ENCODE peak calls at places on chromosomes 3 and 15, in eight cellular contexts. I, A, W, U, B, Z, S and V are unnamed samples.

GRCh38 chr15:62344806-62345539 is 179.9 kb upstream of the C2CD4B start:
- DNase-seq in I (peak), A (peak), W (peak), U (peak), B (peak), Z (peak), S (peak), V (peak)

GRCh38 chr15:92745845-92746271 is 90.3 kb upstream of the FAM174B start:
- DNase-seq in I (no peak), A (no peak), W (no peak), U (no peak), B (no peak), Z (no peak), S (no peak), V (no peak)

GRCh38 chr15:57403532-57403931 is 27.2 kb downstream of the CGNL1 start:
- DNase-seq in I (no peak), A (peak), W (no peak), U (no peak), B (no peak), Z (no peak), S (no peak), V (no peak)

GRCh38 chr15:38890194-38890593 is 325.6 kb upstream of the RASGRP1 start:
- DNase-seq in I (no peak), A (no peak), W (no peak), U (no peak), B (no peak), Z (no peak), S (no peak), V (no peak)

GRCh38 chr15:44666208-44667038 is 3.0 kb upstream of the SPG11 start:
- DNase-seq in I (no peak), A (no peak), W (peak), U (no peak), B (no peak), Z (no peak), S (no peak), V (no peak)

GRCh38 chr15:66195621-66196230 is 57.8 kb downstream of the MEGF11 start:
- DNase-seq in I (no peak), A (no peak), W (no peak), U (no peak), B (no peak), Z (no peak), S (no peak), V (no peak)

GRCh38 chr3:144241381-144241780 is 269.8 kb downstream of the DIPK2A start:
- DNase-seq in I (no peak), A (no peak), W (no peak), U (no peak), B (no peak), Z (no peak), S (no peak), V (no peak)

GRCh38 chr15:79641841-79642240 is 209.7 kb downstream of the MINAR1 start:
- DNase-seq in I (no peak), A (no peak), W (no peak), U (no peak), B (no peak), Z (no peak), S (no peak), V (no peak)

GRCh38 chr3:129732200-129732876 is 125.9 kb upstream of the PLXND1 start:
- DNase-seq in I (no peak), A (no peak), W (no peak), U (no peak), B (no peak), Z (no peak), S (no peak), V (no peak)

GRCh38 chr3:126113733-126114132 is 29.8 kb upstream of the SLC41A3 start:
- DNase-seq in I (peak), A (peak), W (no peak), U (peak), B (no peak), Z (peak), S (no peak), V (no peak)

GRCh38 chr3:24145481-24145880 is 200.4 kb downstream of the NR1D2 start:
- DNase-seq in I (no peak), A (peak), W (no peak), U (no peak), B (no peak), Z (no peak), S (no peak), V (no peak)
- TF ChIP-seq CTCF in I (no peak), A (no peak), W (no peak), U (no peak), B (no peak), Z (no peak), S (no peak), V (no peak)

DNA sequence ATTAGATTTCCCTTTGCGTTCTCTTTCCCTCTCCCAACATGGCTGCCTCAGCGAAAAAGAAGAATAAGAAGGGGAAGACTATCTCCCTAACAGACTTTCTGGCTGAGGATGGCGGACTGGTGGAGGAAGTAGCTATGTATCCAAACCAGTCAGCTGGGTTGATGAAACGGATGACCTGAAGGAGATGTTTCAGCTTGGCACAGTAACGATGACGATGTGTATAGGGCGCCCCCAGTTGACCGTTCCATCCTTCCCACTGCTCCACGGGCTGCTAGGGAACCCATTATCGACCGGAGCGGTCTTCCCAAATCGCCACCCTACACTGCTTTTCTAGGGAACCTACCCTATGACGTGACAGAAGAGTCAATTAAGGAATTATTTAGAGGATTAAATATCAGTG is 20.1 kb upstream of the PARP14 start:
- DNase-seq in I (no peak), A (no peak), W (no peak), U (no peak), B (no peak), Z (peak), S (no peak), V (no peak)
- TF ChIP-seq CTCF in I (no peak), A (no peak), W (no peak), U (no peak), B (no peak), Z (no peak), S (peak), V (no peak)

DNA sequence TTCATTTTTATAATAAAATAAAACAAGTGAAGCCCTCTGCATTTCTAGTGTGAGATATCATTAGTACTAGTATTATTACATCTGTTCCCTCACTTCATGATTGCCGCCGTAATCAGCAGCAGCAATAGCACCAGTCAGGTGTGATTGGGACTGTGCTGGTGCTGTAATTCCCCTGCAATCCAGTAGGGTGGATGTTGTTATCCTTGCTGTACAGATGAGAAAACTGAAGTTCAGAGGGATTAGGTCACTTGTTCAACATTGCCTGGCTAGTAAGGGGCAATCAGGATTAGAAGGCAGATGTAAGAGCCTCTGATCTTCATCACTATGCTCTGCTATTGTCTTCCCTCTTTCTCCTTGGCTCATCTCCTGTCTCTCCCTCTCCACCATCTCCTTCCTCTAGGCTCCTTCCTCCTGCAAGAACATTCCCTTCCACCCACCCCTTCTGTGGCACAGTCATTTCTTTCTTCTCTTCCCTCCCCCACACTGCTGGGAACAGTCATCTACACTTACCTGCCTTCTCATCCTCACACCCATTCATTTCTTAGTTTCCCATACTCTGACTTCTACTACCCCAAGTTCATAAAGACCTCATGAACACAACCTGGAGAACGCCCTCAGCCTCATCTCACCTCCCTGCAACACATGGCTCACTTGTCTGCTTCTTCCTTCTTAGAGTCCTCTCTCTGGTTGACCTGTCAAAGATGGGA is 29.7 kb downstream of the CRYGS start:
- DNase-seq in I (no peak), A (peak), W (no peak), U (no peak), B (no peak), Z (peak), S (no peak), V (no peak)
- TF ChIP-seq CTCF in I (peak), A (peak), W (peak), U (peak), B (peak), Z (peak), S (peak), V (peak)

GRCh38 chr15:72475674-72476073 is 1.5 kb downstream of the ARIH1 start:
- DNase-seq in I (no peak), A (no peak), W (no peak), U (no peak), B (no peak), Z (no peak), S (no peak), V (no peak)

GRCh38 chr15:72472907-72473669 is 1.0 kb upstream of the ARIH1 start:
- DNase-seq in I (no peak), A (peak), W (peak), U (no peak), B (no peak), Z (no peak), S (peak), V (no peak)

GRCh38 chr15:72473670-72474465 is at the start of gene ARIH1:
- DNase-seq in I (peak), A (peak), W (peak), U (peak), B (peak), Z (peak), S (peak), V (peak)

GRCh38 chr15:72474466-72474911 is 359 bp downstream of the ARIH1 start:
- DNase-seq in I (peak), A (no peak), W (no peak), U (no peak), B (no peak), Z (peak), S (no peak), V (no peak)

GRCh38 chr15:72474912-72475601 is 927 bp downstream of the ARIH1 start:
- DNase-seq in I (peak), A (peak), W (peak), U (peak), B (peak), Z (peak), S (peak), V (peak)
- TF ChIP-seq CTCF in I (no peak), A (peak), W (no peak), U (no peak), B (no peak), Z (no peak), S (no peak), V (peak)

DNA sequence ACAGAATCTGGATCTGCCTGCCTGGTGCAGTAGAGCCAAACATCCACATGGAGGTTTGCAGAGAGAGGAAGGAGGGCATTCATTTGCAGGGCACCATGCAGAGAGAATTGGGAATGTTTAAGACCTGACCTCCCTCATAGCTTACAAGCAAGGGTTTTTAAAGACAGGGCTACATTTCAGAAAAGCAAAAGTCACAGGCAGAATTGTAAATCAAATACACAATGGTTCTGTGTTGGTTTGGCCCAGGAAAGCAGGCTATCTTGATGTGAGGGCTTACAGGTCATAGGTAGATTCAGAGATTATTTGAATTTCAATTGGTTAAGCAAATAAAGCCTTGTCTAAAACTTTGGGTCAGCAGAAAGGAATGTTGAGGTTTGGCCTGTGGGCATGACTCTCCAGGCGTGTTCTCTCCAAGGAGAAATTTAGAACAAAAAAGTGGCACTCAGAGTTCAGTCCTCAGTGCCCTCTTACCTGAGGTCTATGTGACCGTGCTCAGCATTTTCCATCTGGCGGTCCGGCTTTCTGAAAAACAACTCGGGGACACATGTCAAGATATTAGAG is 91.5 kb downstream of the CD47 start:
- DNase-seq in I (no peak), A (no peak), W (no peak), U (no peak), B (peak), Z (no peak), S (no peak), V (no peak)
- TF ChIP-seq CTCF in I (no peak), A (no peak), W (no peak), U (no peak), B (no peak), Z (no peak), S (no peak), V (no peak)

GRCh38 chr15:42723068-42723467 is 13.9 kb downstream of the CDAN1 start:
- DNase-seq in I (no peak), A (peak), W (no peak), U (no peak), B (no peak), Z (no peak), S (no peak), V (no peak)
- TF ChIP-seq CTCF in I (peak), A (no peak), W (no peak), U (no peak), B (peak), Z (peak), S (no peak), V (no peak)

GRCh38 chr3:55818485-55818884 is 331.4 kb upstream of the WNT5A start:
- DNase-seq in I (no peak), A (peak), W (no peak), U (no peak), B (no peak), Z (no peak), S (no peak), V (no peak)
- TF ChIP-seq CTCF in I (no peak), A (peak), W (peak), U (no peak), B (no peak), Z (no peak), S (no peak), V (no peak)

GRCh38 chr15:64809649-64810498 is 15.6 kb downstream of the PIF1 start:
- DNase-seq in I (peak), A (peak), W (no peak), U (peak), B (peak), Z (peak), S (peak), V (no peak)
- TF ChIP-seq CTCF in I (peak), A (peak), W (peak), U (peak), B (peak), Z (peak), S (peak), V (peak)